ENCODE peak calls at places on chromosomes 4 and X, in five cellular contexts. H is K562, Y is IMR-90, P is GM12878, D is A549. Z is an unnamed sample. For H3K4me1, the result is how much of the 10 kb centered on the place peaks cover.

GRCh38 chrX:40671126-40671525 is 23.8 kb upstream of the CXorf38 start:
- DNase-seq in Y (no peak), H (no peak), P (no peak), D (no peak), Z (no peak)

GRCh38 chr4:111991797-111992196 is 153.5 kb upstream of the FAM241A start:
- DNase-seq in H (no peak), Y (peak), D (peak), P (peak), Z (no peak)

GRCh38 chr4:82618321-82618720 is 56.5 kb upstream of the TMEM150C start:
- DNase-seq in P (no peak), Y (peak), H (no peak), D (no peak), Z (peak)

GRCh38 chr4:109554971-109555370 is 5.1 kb upstream of the MCUB start:
- DNase-seq in P (no peak), H (no peak), D (no peak), Y (no peak), Z (no peak)

GRCh38 chrX:111444881-111445280 is 32.9 kb upstream of the DCX start:
- DNase-seq in Y (no peak), D (no peak), P (no peak), H (no peak), Z (no peak)

GRCh38 chr4:83371235-83371634 is 36.6 kb upstream of the HPSE start:
- DNase-seq in H (no peak), P (no peak), Y (no peak), D (no peak), Z (no peak)

GRCh38 chr4:114807759-114808404 is 209.3 kb downstream of the UGT8 start:
- DNase-seq in Y (peak), P (no peak), H (peak), D (peak), Z (peak)

GRCh38 chr4:10773010-10773409 is 88.4 kb upstream of the CLNK start:
- DNase-seq in P (no peak), Y (no peak), D (no peak), H (no peak), Z (no peak)

GRCh38 chr4:1655676-1656075 is 28.4 kb downstream of the FAM53A start:
- DNase-seq in P (no peak), H (no peak), Y (no peak), D (no peak), Z (no peak)

GRCh38 chr4:96983830-96984229 is 1143.9 kb downstream of the PDHA2 start:
- DNase-seq in Y (no peak), P (no peak), H (no peak), D (no peak), Z (no peak)

GRCh38 chr4:167826281-167826680 is 266.1 kb upstream of the ANXA10 start:
- DNase-seq in H (no peak), P (no peak), D (no peak), Y (no peak), Z (no peak)

DNA sequence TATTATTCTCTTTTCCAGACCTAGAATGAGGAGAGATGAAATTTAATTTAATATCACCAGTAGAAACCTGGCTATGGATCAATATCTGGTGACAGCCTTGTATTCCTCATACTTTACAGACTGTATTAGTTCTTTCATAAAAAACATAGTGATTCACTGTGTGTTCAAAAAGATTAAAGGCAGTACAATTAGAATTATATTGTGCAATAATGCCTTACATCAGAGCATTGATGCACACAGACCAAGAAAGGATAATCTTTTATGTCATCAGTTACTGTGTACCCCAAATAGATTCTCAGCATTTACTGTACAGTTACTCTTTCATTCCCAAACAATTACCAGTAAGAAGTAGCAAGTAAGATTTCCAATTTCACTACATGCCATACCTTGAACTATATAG is 260.5 kb upstream of the ANXA10 start:
- DNase-seq in Y (no peak), H (no peak), D (no peak), P (no peak), Z (no peak)
- TF ChIP-seq RCOR1 in Y (no peak), H (no peak), D (no peak), P (no peak), Z (no peak)

DNA sequence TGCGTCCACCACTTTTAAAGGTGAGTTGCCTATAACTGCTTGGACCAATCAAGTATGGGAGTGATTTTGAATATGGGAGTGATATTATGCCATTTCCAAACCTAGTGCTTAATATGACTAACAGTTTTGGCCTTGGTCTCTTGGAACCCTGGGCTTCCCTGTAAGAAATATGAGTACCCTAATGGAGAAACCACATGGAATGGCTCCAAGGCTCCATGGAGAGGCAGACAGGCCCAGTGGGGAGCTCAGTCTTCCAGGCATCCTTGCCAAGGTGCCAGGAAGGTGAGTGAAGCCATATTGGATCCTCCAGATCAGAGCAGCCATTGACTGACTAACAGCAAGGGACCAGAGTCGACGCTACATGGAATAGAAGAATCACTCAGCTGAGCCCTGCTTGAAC is 53.2 kb downstream of the MAML3 start:
- DNase-seq in Y (peak), D (no peak), H (no peak), P (no peak), Z (no peak)
- H3K4me1 ChIP-seq in Y (under half), D (half or more), H (under half), P (under half), Z (under half)

GRCh38 chr4:95546236-95546635 is 2.5 kb downstream of the UNC5C start:
- DNase-seq in Y (no peak), P (no peak), H (no peak), D (no peak), Z (no peak)
- TF ChIP-seq RCOR1 in Y (no peak), P (no peak), H (no peak), D (no peak), Z (no peak)

DNA sequence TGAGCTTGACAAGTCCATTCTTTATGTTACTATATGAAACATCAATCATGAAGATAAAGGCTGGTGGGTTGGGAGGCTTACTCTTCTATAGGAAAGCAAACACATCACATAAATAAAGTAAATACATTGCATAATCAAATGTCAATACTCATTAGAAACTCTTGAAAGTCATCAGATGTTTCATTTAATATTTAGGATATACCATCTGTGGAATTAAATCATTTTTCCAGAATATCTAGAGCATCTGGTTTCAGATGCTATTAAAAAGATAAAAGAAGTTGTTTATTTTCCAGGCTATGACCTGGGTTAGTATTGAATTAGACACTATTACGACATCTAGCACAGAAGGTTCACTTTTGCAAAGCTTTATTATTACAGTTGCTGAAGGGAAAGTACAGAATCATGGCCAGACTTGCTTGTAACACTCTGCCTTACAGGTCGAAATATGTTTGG is 72.6 kb downstream of the METTL14 start:
- DNase-seq in D (no peak), Y (peak), H (no peak), P (no peak), Z (no peak)
- H3K4me1 ChIP-seq in D (under half), Y (under half), H (under half), P (under half), Z (half or more)

Z was measured in SK-N-SH.